ENCODE peak calls at places on chromosomes 1 and 21, in ten cellular contexts. U is body of pancreas, H is pancreas, Q is A549, W is left ventricle myocardium inferior, F is tibial artery, R is IMR-90, X is esophagus muscularis mucosa, A is OCI-LY7, D is sigmoid colon. I is an unnamed sample.

GRCh38 chr1:2144501-2145090 is 50.0 kb downstream of the FAAP20 start:
- DNase-seq in X (no peak), H (no peak), W (peak; percentile 6), F (no peak), U (no peak), Q (no peak), R (no peak), D (no peak), A (no peak), I (no peak)

GRCh38 chr1:147052677-147053076 is 114.6 kb downstream of the NBPF12 start:
- DNase-seq in A (no peak), Q (no peak), F (no peak), U (no peak), D (no peak), W (no peak), X (no peak), H (no peak), R (no peak), I (no peak)

GRCh38 chr1:10873189-10873588 is 76.7 kb upstream of the CASZ1 start:
- DNase-seq in D (no peak), Q (no peak), A (peak; percentile 10), X (no peak), F (no peak), R (no peak), U (no peak), W (no peak), H (no peak), I (no peak)

GRCh38 chr1:169184812-169185211 is 78.3 kb downstream of the ATP1B1 start:
- DNase-seq in W (no peak), R (no peak), A (no peak), X (no peak), F (no peak), D (no peak), H (no peak), Q (no peak), U (no peak), I (no peak)

GRCh38 chr1:21868482-21868881 is 56.4 kb downstream of the LDLRAD2 start:
- DNase-seq in F (no peak), U (no peak), D (no peak), W (no peak), R (no peak), X (no peak), A (no peak), H (no peak), Q (no peak), I (no peak)

GRCh38 chr1:53618218-53619087 is 120.5 kb downstream of the GLIS1 start:
- DNase-seq in F (peak; percentile 24), A (no peak), X (no peak), Q (no peak), W (no peak), D (peak; percentile 20), H (no peak), R (no peak), U (no peak), I (no peak)

GRCh38 chr1:53560572-53561487 is 101.6 kb downstream of the DMRTB1 start:
- DNase-seq in U (no peak), Q (no peak), X (no peak), F (peak; percentile 44), W (no peak), D (peak; percentile 57), H (no peak), R (peak; percentile 44), A (no peak), I (no peak)

GRCh38 chr1:162228586-162228985 is 148.1 kb downstream of the SPATA46 start:
- DNase-seq in H (no peak), A (no peak), Q (no peak), D (no peak), U (no peak), W (no peak), R (no peak), X (no peak), F (no peak), I (no peak)

GRCh38 chr1:98296681-98297080 is 364.8 kb upstream of the SNX7 start:
- DNase-seq in F (no peak), H (no peak), U (no peak), W (no peak), R (no peak), D (no peak), A (no peak), X (no peak), Q (no peak), I (no peak)

GRCh38 chr1:234851450-234852438 is 241.8 kb upstream of the IRF2BP2 start:
- DNase-seq in R (peak; percentile 55), W (no peak), X (no peak), D (no peak), U (peak; percentile 44), F (no peak), H (no peak), A (peak; percentile 71), Q (no peak), I (no peak)

GRCh38 chr21:33360871-33361602 is 36.3 kb downstream of the IFNAR1 start:
- DNase-seq in Q (peak; percentile 70), F (peak; percentile 82), D (peak; percentile 80), X (peak; percentile 94), W (peak; percentile 72), H (peak; percentile 81), R (peak; percentile 87), A (peak; percentile 85), U (peak; percentile 77), I (peak; percentile 78)

GRCh38 chr1:24500448-24501048 is 2.1 kb upstream of the RCAN3 start:
- DNase-seq in D (no peak), R (no peak), F (no peak), H (no peak), U (no peak), X (no peak), W (no peak), A (peak; percentile 29), Q (no peak), I (no peak)

GRCh38 chr1:24503870-24504523 is 1.4 kb downstream of the RCAN3 start:
- DNase-seq in Q (no peak), U (no peak), A (no peak), H (no peak), F (no peak), X (no peak), W (no peak), D (no peak), R (no peak), I (no peak)

GRCh38 chr1:24502168-24503002 is at the start of gene RCAN3:
- DNase-seq in H (peak; percentile 89), U (peak; percentile 91), A (peak; percentile 94), X (peak; percentile 92), W (peak; percentile 88), Q (peak; percentile 87), D (peak; percentile 85), R (peak; percentile 75), F (peak; percentile 77), I (peak; percentile 80)

GRCh38 chr1:24503003-24503751 is 541 bp downstream of the RCAN3 start:
- DNase-seq in F (no peak), R (no peak), Q (peak; percentile 33), A (no peak), D (no peak), W (peak; percentile 27), H (peak; percentile 48), U (no peak), X (no peak), I (no peak)

GRCh38 chr1:24501371-24502167 is 1.1 kb upstream of the RCAN3 start:
- DNase-seq in Q (peak; percentile 21), U (peak; percentile 43), D (no peak), W (no peak), X (no peak), R (no peak), H (no peak), A (peak; percentile 78), F (no peak), I (no peak)
- H3K4me3 ChIP-seq in Q (peak overlapping the region; percentile 68), U (peak overlapping the region; percentile 31), D (peak overlapping the region; percentile 76), W (peak overlapping the region; percentile 86), X (peak overlapping the region; percentile 62), R (peak overlapping the region; percentile 88), H (peak overlapping the region; percentile 71), A (peak overlapping the region; percentile 84), F (peak overlapping the region; percentile 70), I (peak overlapping the region; percentile 80)

DNA sequence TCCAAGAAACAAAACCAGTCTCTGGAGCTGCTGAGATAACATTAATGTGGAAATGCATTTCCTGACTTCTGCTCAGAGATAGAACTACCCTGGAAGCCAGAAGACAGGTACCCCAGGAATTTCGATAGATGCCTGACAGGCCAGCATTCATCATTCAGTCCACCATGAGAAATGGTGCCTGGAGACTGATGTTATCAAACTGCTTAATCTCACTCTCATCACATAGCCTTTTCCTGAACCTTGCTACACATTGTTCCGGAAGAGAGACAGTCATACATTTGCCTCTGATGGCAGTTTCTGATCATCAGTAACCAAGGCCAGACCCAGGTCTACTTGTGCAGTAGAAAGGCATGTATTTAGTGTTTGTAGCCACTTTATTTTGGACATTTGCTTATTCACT is 485.6 kb downstream of the NUF2 start:
- DNase-seq in H (no peak), R (no peak), Q (no peak), U (no peak), A (no peak), F (no peak), X (no peak), W (no peak), D (no peak), I (no peak)
- H3K9me3 ChIP-seq in H (no peaks in the 10 kb centered on the region), R (no peaks in the 10 kb centered on the region), Q (no peaks in the 10 kb centered on the region), U (no peaks in the 10 kb centered on the region), A (no peaks in the 10 kb centered on the region), F (no peaks in the 10 kb centered on the region), X (no peaks in the 10 kb centered on the region), W (no peaks in the 10 kb centered on the region), D (no peaks in the 10 kb centered on the region), I (no peaks in the 10 kb centered on the region)

DNA sequence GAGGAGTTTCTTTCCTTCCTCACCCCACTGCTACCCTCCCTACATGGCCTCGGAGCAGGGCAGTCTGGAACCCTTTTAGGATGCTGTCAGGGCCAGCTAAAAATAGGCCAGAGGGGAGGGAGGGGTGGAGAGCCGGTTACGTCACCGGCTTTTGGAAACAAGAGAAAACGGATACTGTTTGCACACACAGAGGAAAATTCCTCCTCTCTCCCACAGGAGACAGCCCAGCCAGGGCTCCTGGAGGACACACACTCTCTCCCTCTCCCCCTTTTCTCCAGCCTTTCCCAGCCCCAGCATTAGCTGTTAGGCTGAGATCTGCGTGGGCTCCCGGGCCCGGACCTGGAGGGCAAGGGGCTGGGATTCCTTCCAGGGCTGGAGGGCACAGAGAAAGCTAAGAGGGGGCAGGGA is 20.0 kb upstream of the ALDH4A1 start:
- DNase-seq in W (peak; percentile 83), U (peak; percentile 81), H (no peak), A (no peak), F (peak; percentile 94), D (peak; percentile 97), X (peak; percentile 97), Q (peak; percentile 39), R (peak; percentile 85), I (no peak)
- H3K4me1 ChIP-seq in W (peaks cover 62% of the 10 kb centered on the region), U (peaks cover 48% of the 10 kb centered on the region), H (peaks cover 8% of the 10 kb centered on the region), A (peaks cover 10% of the 10 kb centered on the region), F (peaks cover 20% of the 10 kb centered on the region), D (peaks cover 60% of the 10 kb centered on the region), X (peaks cover 61% of the 10 kb centered on the region), Q (peaks cover 59% of the 10 kb centered on the region), R (peaks cover 38% of the 10 kb centered on the region), I (peaks cover 56% of the 10 kb centered on the region)

DNA sequence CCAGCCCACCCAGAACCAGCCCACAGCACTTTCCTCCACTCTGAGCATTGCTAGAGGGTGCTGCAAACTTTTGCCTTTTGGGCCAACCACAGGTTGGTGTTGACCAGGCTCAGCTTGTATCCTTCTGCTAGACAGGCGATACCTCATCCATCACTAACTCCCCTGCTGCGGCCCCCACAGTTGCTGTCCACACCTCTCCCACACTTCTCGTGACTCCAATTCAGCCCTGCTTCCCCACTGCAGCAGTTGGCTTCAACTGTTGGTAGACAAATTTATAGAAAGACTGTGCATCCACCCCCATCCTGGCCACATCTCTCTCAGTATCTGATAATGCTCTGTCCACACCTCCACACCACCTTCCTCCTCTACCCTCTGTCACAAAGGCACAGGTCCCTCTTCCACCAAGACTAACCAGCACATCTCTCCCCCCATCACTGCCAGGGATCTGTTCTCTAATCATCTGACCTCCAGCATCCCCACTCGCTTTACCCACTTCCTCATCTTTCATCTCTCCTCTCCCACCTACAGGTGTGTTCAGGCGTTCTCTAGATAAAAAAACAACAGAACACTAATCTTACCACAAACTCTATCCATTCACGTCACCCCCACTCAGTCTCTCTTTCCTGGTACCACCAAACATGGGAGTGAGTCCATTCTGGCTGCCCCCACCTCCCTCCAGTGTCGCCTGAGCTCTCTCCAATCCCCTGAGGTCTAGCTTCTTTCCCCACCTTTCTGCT is 15.8 kb upstream of the SLC25A44 start:
- DNase-seq in R (no peak), W (no peak), H (no peak), X (no peak), F (no peak), D (no peak), A (no peak), U (no peak), Q (no peak), I (no peak)
- H3K4me3 ChIP-seq in R (no peak overlapping the region), W (no peak overlapping the region), H (no peak overlapping the region), X (no peak overlapping the region), F (no peak overlapping the region), D (no peak overlapping the region), A (no peak overlapping the region), U (no peak overlapping the region), Q (no peak overlapping the region), I (no peak overlapping the region)

I was measured in CD8-positive, alpha-beta memory T cell.